ENCODE peak calls at places on chromosome 15, in ten cellular contexts. B is GM12892; Z is kidney tubule cell; D is IMR-90; M is AG10803; Q is activated CD4-positive, alpha-beta T cell treated with anti-CD3 and anti-CD28 coated beads for 4 hours; W is fibroblast of the aortic adventitia; J is GM23338; K is activated naive CD8-positive, alpha-beta T cell treated with anti-CD3 and anti-CD28 coated beads for 36 hours; Y is MG63. V is an unnamed sample.

GRCh38 chr15:89749526-89749925 is 1.5 kb downstream of the MESP1 start:
- DNase-seq in B (no peak), Z (no peak), D (no peak), M (no peak), Q (no peak), W (no peak), J (no peak), K (no peak), Y (no peak), V (no peak)

GRCh38 chr15:67405208-67406191 is 115.4 kb upstream of the C15orf61 start:
- DNase-seq in B (no peak), Z (peak; percentile 18), D (peak; percentile 79), M (peak; percentile 49), Q (no peak), W (peak; percentile 77), J (no peak), K (no peak), Y (no peak), V (no peak)

GRCh38 chr15:88913017-88913849 is at the start of gene MFGE8:
- DNase-seq in B (peak; percentile 66), Z (peak; percentile 60), D (peak; percentile 72), M (peak; percentile 59), Q (peak; percentile 58), W (peak; percentile 48), J (peak; percentile 97), K (peak; percentile 83), Y (peak; percentile 86), V (peak; percentile 59)

GRCh38 chr15:55858661-55859060 is 115.7 kb upstream of the PRTG start:
- DNase-seq in B (no peak), Z (peak; percentile 13), D (peak; percentile 52), M (peak; percentile 50), Q (no peak), W (no peak), J (no peak), K (no peak), Y (peak; percentile 19), V (no peak)

GRCh38 chr15:74830868-74831267 is 4.4 kb downstream of the CPLX3 start:
- DNase-seq in B (no peak), Z (no peak), D (no peak), M (peak; percentile 27), Q (no peak), W (no peak), J (no peak), K (no peak), Y (peak; percentile 77), V (no peak)

GRCh38 chr15:25790003-25790660 is 73.0 kb downstream of the ATP10A start:
- DNase-seq in B (no peak), Z (peak; percentile 36), D (peak; percentile 90), M (peak; percentile 95), Q (peak; percentile 40), W (peak; percentile 93), J (peak; percentile 31), K (peak; percentile 65), Y (peak; percentile 61), V (no peak)

GRCh38 chr15:63522143-63522531 is 17.7 kb downstream of the USP3 start:
- DNase-seq in B (no peak), Z (no peak), D (no peak), M (peak; percentile 69), Q (no peak), W (no peak), J (no peak), K (no peak), Y (peak; percentile 29), V (no peak)

GRCh38 chr15:88624156-88624970 is 3.2 kb downstream of the AEN start:
- DNase-seq in B (no peak), Z (no peak), D (peak; percentile 61), M (peak; percentile 38), Q (peak; percentile 33), W (peak; percentile 65), J (peak; percentile 57), K (no peak), Y (no peak), V (no peak)

GRCh38 chr15:29465816-29466215 is 196.2 kb upstream of the NSMCE3 start:
- DNase-seq in B (no peak), Z (no peak), D (no peak), M (no peak), Q (no peak), W (no peak), J (no peak), K (no peak), Y (no peak), V (no peak)

GRCh38 chr15:87843312-87843711 is 413.2 kb downstream of the NTRK3 start:
- DNase-seq in B (no peak), Z (no peak), D (no peak), M (no peak), Q (no peak), W (no peak), J (no peak), K (no peak), Y (no peak), V (no peak)

GRCh38 chr15:30889231-30889630 is 14.5 kb upstream of the FAN1 start:
- DNase-seq in B (no peak), Z (no peak), D (no peak), M (no peak), Q (no peak), W (no peak), J (no peak), K (no peak), Y (no peak), V (no peak)

GRCh38 chr15:68706256-68706655 is 114.4 kb downstream of the ANP32A start:
- DNase-seq in B (no peak), Z (no peak), D (no peak), M (no peak), Q (no peak), W (no peak), J (no peak), K (no peak), Y (no peak), V (no peak)

GRCh38 chr15:88613074-88613944 is 7.8 kb upstream of the AEN start:
- DNase-seq in B (no peak), Z (peak; percentile 55), D (peak; percentile 33), M (peak; percentile 48), Q (no peak), W (no peak), J (peak; percentile 90), K (no peak), Y (no peak), V (no peak)

GRCh38 chr15:62153228-62153627 is 11.9 kb downstream of the C2CD4B start:
- DNase-seq in B (no peak), Z (no peak), D (no peak), M (no peak), Q (no peak), W (no peak), J (no peak), K (no peak), Y (no peak), V (no peak)